ENCODE peak calls at places on chromosome 1, in ten cellular contexts. One of them, this sample, is unnamed.

GRCh38 chr1:212291505-212292134 is 6.4 kb downstream of the PPP2R5A start:
- DNase-seq in heart left ventricle: no peak
- DNase-seq in CD8-positive, alpha-beta T cell: no peak
- DNase-seq in GM20000: peak; percentile 64
- DNase-seq in ovary: no peak
- DNase-seq in PC-3: peak; percentile 84
- DNase-seq in WTC11: no peak
- DNase-seq in AG04450: no peak
- DNase-seq in kidney: no peak
- DNase-seq in AG04449: no peak
- DNase-seq in this sample: no peak

GRCh38 chr1:227124461-227124860 is 184.4 kb downstream of the COQ8A start:
- DNase-seq in heart left ventricle: no peak
- DNase-seq in CD8-positive, alpha-beta T cell: no peak
- DNase-seq in GM20000: no peak
- DNase-seq in ovary: no peak
- DNase-seq in PC-3: no peak
- DNase-seq in WTC11: no peak
- DNase-seq in AG04450: no peak
- DNase-seq in kidney: no peak
- DNase-seq in AG04449: no peak
- DNase-seq in this sample: no peak

GRCh38 chr1:161784963-161785362 is 18.8 kb downstream of the ATF6 start:
- DNase-seq in heart left ventricle: no peak
- DNase-seq in CD8-positive, alpha-beta T cell: no peak
- DNase-seq in GM20000: no peak
- DNase-seq in ovary: no peak
- DNase-seq in PC-3: no peak
- DNase-seq in WTC11: no peak
- DNase-seq in AG04450: no peak
- DNase-seq in kidney: no peak
- DNase-seq in AG04449: no peak
- DNase-seq in this sample: no peak

GRCh38 chr1:10510520-10511493 is 36.1 kb downstream of the PEX14 start:
- DNase-seq in heart left ventricle: no peak
- DNase-seq in CD8-positive, alpha-beta T cell: peak; percentile 70
- DNase-seq in GM20000: peak; percentile 86
- DNase-seq in ovary: no peak
- DNase-seq in PC-3: peak; percentile 93
- DNase-seq in WTC11: no peak
- DNase-seq in AG04450: peak; percentile 66
- DNase-seq in kidney: no peak
- DNase-seq in AG04449: peak; percentile 77
- DNase-seq in this sample: no peak

GRCh38 chr1:180193371-180194047 is 36.6 kb upstream of the LHX4 start:
- DNase-seq in heart left ventricle: no peak
- DNase-seq in CD8-positive, alpha-beta T cell: no peak
- DNase-seq in GM20000: no peak
- DNase-seq in ovary: no peak
- DNase-seq in PC-3: no peak
- DNase-seq in WTC11: no peak
- DNase-seq in AG04450: no peak
- DNase-seq in kidney: no peak
- DNase-seq in AG04449: no peak
- DNase-seq in this sample: no peak

GRCh38 chr1:69707103-69707502 is 139.4 kb downstream of the LRRC7 start:
- DNase-seq in heart left ventricle: no peak
- DNase-seq in CD8-positive, alpha-beta T cell: no peak
- DNase-seq in GM20000: no peak
- DNase-seq in ovary: no peak
- DNase-seq in PC-3: no peak
- DNase-seq in WTC11: no peak
- DNase-seq in AG04450: no peak
- DNase-seq in kidney: no peak
- DNase-seq in AG04449: no peak
- DNase-seq in this sample: no peak

GRCh38 chr1:40774266-40774998 is 9.2 kb upstream of the KCNQ4 start:
- DNase-seq in heart left ventricle: peak; percentile 53
- DNase-seq in CD8-positive, alpha-beta T cell: peak; percentile 63
- DNase-seq in GM20000: peak; percentile 73
- DNase-seq in ovary: peak; percentile 51
- DNase-seq in PC-3: peak; percentile 67
- DNase-seq in WTC11: peak; percentile 86
- DNase-seq in AG04450: no peak
- DNase-seq in kidney: no peak
- DNase-seq in AG04449: no peak
- DNase-seq in this sample: no peak

GRCh38 chr1:110673805-110674336 is 869 bp downstream of the KCNA3 start:
- DNase-seq in heart left ventricle: no peak
- DNase-seq in CD8-positive, alpha-beta T cell: peak; percentile 34
- DNase-seq in GM20000: no peak
- DNase-seq in ovary: no peak
- DNase-seq in PC-3: no peak
- DNase-seq in WTC11: no peak
- DNase-seq in AG04450: no peak
- DNase-seq in kidney: peak; percentile 74
- DNase-seq in AG04449: no peak
- DNase-seq in this sample: no peak

GRCh38 chr1:209876091-209876800 is 48.5 kb downstream of the UTP25 start:
- DNase-seq in heart left ventricle: no peak
- DNase-seq in CD8-positive, alpha-beta T cell: no peak
- DNase-seq in GM20000: no peak
- DNase-seq in ovary: no peak
- DNase-seq in PC-3: no peak
- DNase-seq in WTC11: no peak
- DNase-seq in AG04450: no peak
- DNase-seq in kidney: no peak
- DNase-seq in AG04449: no peak
- DNase-seq in this sample: no peak

GRCh38 chr1:185369786-185370185 is 52.7 kb upstream of the IVNS1ABP start:
- DNase-seq in heart left ventricle: no peak
- DNase-seq in CD8-positive, alpha-beta T cell: no peak
- DNase-seq in GM20000: no peak
- DNase-seq in ovary: no peak
- DNase-seq in PC-3: peak; percentile 82
- DNase-seq in WTC11: no peak
- DNase-seq in AG04450: no peak
- DNase-seq in kidney: no peak
- DNase-seq in AG04449: no peak
- DNase-seq in this sample: no peak

GRCh38 chr1:76786232-76786631 is 81.0 kb upstream of the ST6GALNAC5 start:
- DNase-seq in heart left ventricle: no peak
- DNase-seq in CD8-positive, alpha-beta T cell: no peak
- DNase-seq in GM20000: no peak
- DNase-seq in ovary: no peak
- DNase-seq in PC-3: no peak
- DNase-seq in WTC11: no peak
- DNase-seq in AG04450: no peak
- DNase-seq in kidney: no peak
- DNase-seq in AG04449: no peak
- DNase-seq in this sample: no peak

GRCh38 chr1:85279463-85280080 is 3.1 kb upstream of the BCL10 start:
- DNase-seq in heart left ventricle: no peak
- DNase-seq in CD8-positive, alpha-beta T cell: no peak
- DNase-seq in GM20000: no peak
- DNase-seq in ovary: no peak
- DNase-seq in PC-3: no peak
- DNase-seq in WTC11: no peak
- DNase-seq in AG04450: no peak
- DNase-seq in kidney: no peak
- DNase-seq in AG04449: no peak
- DNase-seq in this sample: no peak

GRCh38 chr1:109787211-109787844 is 23.6 kb upstream of the EPS8L3 start:
- DNase-seq in heart left ventricle: no peak
- DNase-seq in CD8-positive, alpha-beta T cell: no peak
- DNase-seq in GM20000: no peak
- DNase-seq in ovary: peak; percentile 8
- DNase-seq in PC-3: peak; percentile 90
- DNase-seq in WTC11: no peak
- DNase-seq in AG04450: no peak
- DNase-seq in kidney: peak; percentile 54
- DNase-seq in AG04449: no peak
- DNase-seq in this sample: no peak

GRCh38 chr1:56569661-56570060 is 9.7 kb downstream of the PLPP3 start:
- DNase-seq in heart left ventricle: no peak
- DNase-seq in CD8-positive, alpha-beta T cell: no peak
- DNase-seq in GM20000: no peak
- DNase-seq in ovary: no peak
- DNase-seq in PC-3: peak; percentile 97
- DNase-seq in WTC11: no peak
- DNase-seq in AG04450: no peak
- DNase-seq in kidney: no peak
- DNase-seq in AG04449: no peak
- DNase-seq in this sample: no peak

GRCh38 chr1:108847464-108847863 is 9.4 kb downstream of the AKNAD1 start:
- DNase-seq in heart left ventricle: no peak
- DNase-seq in CD8-positive, alpha-beta T cell: no peak
- DNase-seq in GM20000: no peak
- DNase-seq in ovary: no peak
- DNase-seq in PC-3: no peak
- DNase-seq in WTC11: no peak
- DNase-seq in AG04450: no peak
- DNase-seq in kidney: no peak
- DNase-seq in AG04449: no peak
- DNase-seq in this sample: no peak

DNA sequence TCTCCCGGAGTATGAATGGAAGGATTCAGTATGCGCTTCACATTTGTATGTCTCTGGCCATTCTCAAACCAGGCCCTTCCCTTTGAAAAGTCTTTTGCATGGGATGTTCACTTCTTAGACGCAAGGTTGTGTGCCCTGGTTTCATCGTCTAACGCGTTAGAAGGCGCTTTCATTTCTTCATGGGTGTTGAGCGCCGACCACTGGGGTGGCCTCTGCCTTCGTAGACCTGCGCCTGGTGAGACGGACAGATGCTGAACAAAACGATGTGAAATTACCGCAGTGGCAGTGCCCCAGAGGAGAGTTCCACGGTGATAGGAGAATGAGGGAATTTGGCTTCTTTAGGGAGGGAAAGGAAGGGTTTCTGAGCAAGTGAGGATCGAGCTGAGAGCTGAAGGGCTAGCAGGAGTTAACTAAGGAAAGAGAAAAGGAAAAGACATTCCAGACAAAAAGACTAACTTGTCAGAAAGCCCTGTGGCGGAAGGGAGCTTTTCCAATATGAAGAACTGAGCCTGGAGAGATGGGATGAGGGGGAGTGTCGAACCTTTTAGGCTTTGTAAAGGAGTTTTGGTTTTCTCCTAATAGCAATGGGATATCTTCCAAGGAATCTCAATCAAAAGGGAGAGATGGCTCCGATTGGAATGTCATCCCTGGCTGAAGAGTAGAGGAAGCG is 904 bp downstream of the GGPS1 start:
- DNase-seq in heart left ventricle: peak; percentile 31
- DNase-seq in CD8-positive, alpha-beta T cell: peak; percentile 31
- DNase-seq in GM20000: peak; percentile 44
- DNase-seq in ovary: peak; percentile 26
- DNase-seq in PC-3: peak; percentile 24
- DNase-seq in WTC11: peak; percentile 21
- DNase-seq in AG04450: no peak
- DNase-seq in kidney: peak; percentile 78
- DNase-seq in AG04449: no peak
- DNase-seq in this sample: no peak
- TF ChIP-seq CTCF in heart left ventricle: no peak
- TF ChIP-seq CTCF in CD8-positive, alpha-beta T cell: peak; percentile 34
- TF ChIP-seq CTCF in GM20000: no peak
- TF ChIP-seq CTCF in ovary: no peak
- TF ChIP-seq CTCF in PC-3: no peak
- TF ChIP-seq CTCF in WTC11: no peak
- TF ChIP-seq CTCF in AG04450: no peak
- TF ChIP-seq CTCF in kidney: no peak
- TF ChIP-seq CTCF in AG04449: no peak
- TF ChIP-seq CTCF in this sample: peak; percentile 30

GRCh38 chr1:175434268-175434860 is 241.8 kb upstream of the KIAA0040 start:
- DNase-seq in heart left ventricle: no peak
- DNase-seq in CD8-positive, alpha-beta T cell: no peak
- DNase-seq in GM20000: peak; percentile 37
- DNase-seq in ovary: no peak
- DNase-seq in PC-3: no peak
- DNase-seq in WTC11: peak; percentile 62
- DNase-seq in AG04450: no peak
- DNase-seq in kidney: no peak
- DNase-seq in AG04449: no peak
- DNase-seq in this sample: no peak
- TF ChIP-seq CTCF in heart left ventricle: peak; percentile 22
- TF ChIP-seq CTCF in CD8-positive, alpha-beta T cell: no peak
- TF ChIP-seq CTCF in GM20000: peak; percentile 83
- TF ChIP-seq CTCF in ovary: no peak
- TF ChIP-seq CTCF in PC-3: peak; percentile 58
- TF ChIP-seq CTCF in WTC11: peak; percentile 71
- TF ChIP-seq CTCF in AG04450: no peak
- TF ChIP-seq CTCF in kidney: no peak
- TF ChIP-seq CTCF in AG04449: no peak
- TF ChIP-seq CTCF in this sample: no peak

DNA sequence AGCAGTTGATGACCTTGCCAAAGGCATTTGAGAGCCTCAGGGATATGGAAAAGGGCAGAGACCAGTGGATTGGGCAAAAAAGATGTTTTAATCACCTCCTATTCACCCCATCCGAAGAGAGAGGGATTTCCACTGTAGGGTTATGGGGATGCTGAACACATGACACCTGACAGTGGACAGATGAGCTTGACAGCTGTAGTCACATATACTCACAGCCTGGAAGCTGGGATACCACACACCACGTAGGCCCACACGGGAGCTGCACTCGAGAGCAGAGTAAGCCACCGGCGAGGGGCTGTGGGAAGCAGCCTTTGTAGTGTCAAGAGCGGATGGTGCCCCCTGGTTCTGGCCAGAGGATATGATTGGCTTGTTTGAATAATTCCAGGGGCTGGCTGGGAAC is 20.0 kb downstream of the ZBTB40 start:
- DNase-seq in heart left ventricle: no peak
- DNase-seq in CD8-positive, alpha-beta T cell: no peak
- DNase-seq in GM20000: no peak
- DNase-seq in ovary: no peak
- DNase-seq in PC-3: no peak
- DNase-seq in WTC11: no peak
- DNase-seq in AG04450: no peak
- DNase-seq in kidney: no peak
- DNase-seq in AG04449: no peak
- DNase-seq in this sample: no peak
- TF ChIP-seq CTCF in heart left ventricle: no peak
- TF ChIP-seq CTCF in CD8-positive, alpha-beta T cell: no peak
- TF ChIP-seq CTCF in GM20000: no peak
- TF ChIP-seq CTCF in ovary: no peak
- TF ChIP-seq CTCF in PC-3: no peak
- TF ChIP-seq CTCF in WTC11: no peak
- TF ChIP-seq CTCF in AG04450: no peak
- TF ChIP-seq CTCF in kidney: no peak
- TF ChIP-seq CTCF in AG04449: no peak
- TF ChIP-seq CTCF in this sample: no peak

DNA sequence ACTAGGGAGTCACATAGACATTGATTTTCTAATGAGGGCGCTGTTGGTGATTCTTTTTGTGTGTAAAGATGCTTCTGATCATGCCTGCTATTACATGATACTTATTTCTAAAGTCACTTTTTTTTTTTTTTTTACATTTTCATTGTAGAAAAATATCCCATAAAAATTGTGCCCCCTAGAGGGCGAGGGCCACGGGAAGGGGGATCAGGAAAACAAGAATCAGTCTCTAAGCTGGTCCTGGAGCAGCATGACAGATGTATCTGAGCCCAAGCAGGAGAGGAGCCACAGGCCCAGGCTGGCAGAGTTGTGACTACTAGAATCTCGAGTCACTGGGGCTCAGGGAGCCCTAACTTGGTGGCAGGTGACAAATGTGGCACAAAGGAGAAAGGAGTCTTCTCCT is 28.1 kb downstream of the ZSCAN20 start:
- DNase-seq in heart left ventricle: no peak
- DNase-seq in CD8-positive, alpha-beta T cell: no peak
- DNase-seq in GM20000: no peak
- DNase-seq in ovary: no peak
- DNase-seq in PC-3: no peak
- DNase-seq in WTC11: no peak
- DNase-seq in AG04450: no peak
- DNase-seq in kidney: no peak
- DNase-seq in AG04449: no peak
- DNase-seq in this sample: no peak
- TF ChIP-seq CTCF in heart left ventricle: no peak
- TF ChIP-seq CTCF in CD8-positive, alpha-beta T cell: no peak
- TF ChIP-seq CTCF in GM20000: no peak
- TF ChIP-seq CTCF in ovary: no peak
- TF ChIP-seq CTCF in PC-3: peak; percentile 57
- TF ChIP-seq CTCF in WTC11: no peak
- TF ChIP-seq CTCF in AG04450: peak; percentile 27
- TF ChIP-seq CTCF in kidney: no peak
- TF ChIP-seq CTCF in AG04449: no peak
- TF ChIP-seq CTCF in this sample: no peak